ENCODE peak calls at places on chromosome 17, in five cellular contexts. R is dermis microvascular lymphatic vessel endothelial cell; Q is endodermal cell; V is NCI-H345; L is activated T-cell treated with anti-CD3 and anti-CD28 coated beads, Interleukin-2, amount 50 U/mL, for 4 hours. Y is an unnamed sample.

GRCh38 chr17:64182325-64183012 is 52.5 kb upstream of the ERN1 start:
- DNase-seq in Q (no peak), L (no peak), R (no peak), V (no peak), Y (no peak)

GRCh38 chr17:27323538-27324212 is 29.8 kb downstream of the WSB1 start:
- DNase-seq in Q (peak), R (peak), L (no peak), V (no peak), Y (no peak)

GRCh38 chr17:7132511-7133094 is 18.0 kb upstream of the ASGR2 start:
- DNase-seq in V (peak), L (peak), R (peak), Q (peak), Y (no peak)

GRCh38 chr17:80146121-80147034 is 550 bp downstream of the EIF4A3 start:
- DNase-seq in R (peak), L (peak), Q (peak), V (peak), Y (peak)

GRCh38 chr17:65037157-65037556 is 19.4 kb downstream of the GNA13 start:
- DNase-seq in V (no peak), R (no peak), Q (no peak), L (no peak), Y (no peak)

GRCh38 chr17:44608732-44609435 is 47.4 kb upstream of the MEIOC start:
- DNase-seq in V (peak), Q (peak), L (no peak), R (no peak), Y (no peak)

GRCh38 chr17:14298221-14298994 is 2.5 kb upstream of the HS3ST3B1 start:
- DNase-seq in R (no peak), Q (peak), V (no peak), L (no peak), Y (no peak)

GRCh38 chr17:11869680-11870394 is 127.4 kb downstream of the ZNF18 start:
- DNase-seq in R (no peak), V (no peak), Q (peak), L (no peak), Y (no peak)

GRCh38 chr17:44847581-44847980 is at the start of gene HIGD1B:
- DNase-seq in R (no peak), L (no peak), V (no peak), Q (no peak), Y (no peak)

GRCh38 chr17:39951924-39952664 is 10.7 kb upstream of the GSDMA start:
- DNase-seq in V (no peak), Q (no peak), R (no peak), L (no peak), Y (no peak)

GRCh38 chr17:68849673-68850260 is 105.4 kb downstream of the ABCA8 start:
- DNase-seq in L (no peak), V (peak), Q (no peak), R (no peak), Y (no peak)

GRCh38 chr17:65503557-65503956 is 57.9 kb downstream of the AXIN2 start:
- DNase-seq in R (no peak), V (no peak), Q (peak), L (no peak), Y (no peak)

GRCh38 chr17:81537343-81537855 is 9.2 kb downstream of the FSCN2 start:
- DNase-seq in Q (peak), V (peak), L (no peak), R (no peak), Y (no peak)

GRCh38 chr17:12691173-12691572 is 25.5 kb downstream of the MYOCD start:
- DNase-seq in Q (no peak), V (no peak), R (no peak), L (no peak), Y (no peak)

GRCh38 chr17:16027708-16028584 is 28.3 kb downstream of the TTC19 start:
- DNase-seq in Q (no peak), R (peak), L (peak), V (no peak), Y (no peak)

GRCh38 chr17:55420067-55420775 is 1.4 kb downstream of the MMD start:
- DNase-seq in R (no peak), V (no peak), Q (no peak), L (peak), Y (peak)

GRCh38 chr17:49338883-49339282 is 23.2 kb downstream of the ZNF652 start:
- DNase-seq in V (no peak), L (no peak), R (no peak), Q (no peak), Y (no peak)

GRCh38 chr17:77591231-77591785 is 367.2 kb upstream of the TNRC6C start:
- DNase-seq in V (no peak), L (no peak), R (no peak), Q (peak), Y (no peak)

GRCh38 chr17:310111-311010 is 42.2 kb downstream of the RPH3AL start:
- DNase-seq in L (no peak), V (no peak), Q (peak), R (no peak), Y (no peak)

GRCh38 chr17:1181769-1182137 is 2.0 kb upstream of the ABR start:
- DNase-seq in L (no peak), V (no peak), R (no peak), Q (no peak), Y (no peak)

GRCh38 chr17:7415784-7416183 is 4.3 kb upstream of the SPEM1 start:
- DNase-seq in L (no peak), V (no peak), Q (no peak), R (no peak), Y (no peak)

GRCh38 chr17:9285602-9286001 is 264.3 kb downstream of the NTN1 start:
- DNase-seq in V (no peak), R (peak), Q (no peak), L (no peak), Y (no peak)

GRCh38 chr17:66255112-66255511 is 25.9 kb upstream of the APOH start:
- DNase-seq in V (peak), Q (no peak), R (peak), L (peak), Y (no peak)

GRCh38 chr17:29568331-29569244 is at the start of gene TP53I13:
- DNase-seq in V (peak), Q (peak), L (peak), R (peak), Y (peak)

GRCh38 chr17:52410781-52411180 is 252.3 kb upstream of the CA10 start:
- DNase-seq in L (no peak), R (no peak), V (peak), Q (no peak), Y (no peak)

GRCh38 chr17:45722161-45722560 is 62.0 kb upstream of the CRHR1 start:
- DNase-seq in Q (peak), L (no peak), V (peak), R (peak), Y (peak)

GRCh38 chr17:76997981-76998531 is 129.9 kb downstream of the MGAT5B start:
- DNase-seq in L (no peak), Q (no peak), V (no peak), R (no peak), Y (no peak)

GRCh38 chr17:3885970-3886369 is 6.9 kb downstream of the CAMKK1 start:
- DNase-seq in Q (peak), R (peak), L (no peak), V (no peak), Y (no peak)

GRCh38 chr17:76886395-76886794 is 18.2 kb downstream of the MGAT5B start:
- DNase-seq in L (no peak), R (no peak), Q (no peak), V (no peak), Y (no peak)

GRCh38 chr17:55089955-55090573 is 121.5 kb downstream of the STXBP4 start:
- DNase-seq in L (peak), Q (peak), R (peak), V (no peak), Y (no peak)

GRCh38 chr17:47875586-47875985 is 20.4 kb upstream of the SP2 start:
- DNase-seq in V (no peak), Q (no peak), L (no peak), R (no peak), Y (no peak)

GRCh38 chr17:41771389-41772206 is 14.9 kb downstream of the JUP start:
- DNase-seq in Q (no peak), V (no peak), R (no peak), L (no peak), Y (no peak)

GRCh38 chr17:67178555-67178954 is 66.4 kb downstream of the HELZ start:
- DNase-seq in L (no peak), V (no peak), Q (no peak), R (no peak), Y (no peak)

GRCh38 chr17:76054112-76054476 is 18.2 kb downstream of the SRP68 start:
- DNase-seq in L (no peak), V (no peak), R (no peak), Q (no peak), Y (no peak)

GRCh38 chr17:59108400-59109102 is 1.9 kb upstream of the TRIM37 start:
- DNase-seq in V (no peak), Q (no peak), L (no peak), R (no peak), Y (no peak)

GRCh38 chr17:4947411-4948165 is 742 bp downstream of the PFN1 start:
- DNase-seq in R (peak), L (peak), V (peak), Q (peak), Y (no peak)

GRCh38 chr17:62017912-62018311 is 47.2 kb downstream of the MED13 start:
- DNase-seq in V (no peak), L (no peak), Q (no peak), R (no peak), Y (no peak)

GRCh38 chr17:59427996-59428395 is 96.5 kb downstream of the YPEL2 start:
- DNase-seq in V (no peak), L (no peak), Q (no peak), R (peak), Y (no peak)

GRCh38 chr17:10984163-10984562 is 146.3 kb upstream of the PIRT start:
- DNase-seq in R (no peak), Q (no peak), L (no peak), V (no peak), Y (no peak)